ENCODE peak calls at places on chromosomes 4 and X, in five cellular contexts. X is tibial nerve, A is Peyer's patch, D is GM12878, S is sigmoid colon. V is an unnamed sample.

GRCh38 chr4:173365359-173365996 is 5.3 kb upstream of the SAP30 start:
- DNase-seq in X (no peak), A (no peak), D (no peak), S (peak), V (no peak)

GRCh38 chr4:123433573-123433972 is 37.0 kb downstream of the SPRY1 start:
- DNase-seq in X (no peak), A (no peak), D (no peak), S (no peak), V (no peak)

GRCh38 chr4:21090098-21090666 is 389.9 kb downstream of the PACRGL start:
- DNase-seq in X (no peak), A (no peak), D (no peak), S (no peak), V (no peak)

GRCh38 chr4:184064877-184065276 is 152.8 kb downstream of the ENPP6 start:
- DNase-seq in X (no peak), A (peak), D (no peak), S (no peak), V (no peak)

GRCh38 chrX:87736576-87736975 is 219.0 kb downstream of the KLHL4 start:
- DNase-seq in X (no peak), A (no peak), D (no peak), S (no peak), V (no peak)

GRCh38 chrX:130082244-130083106 is 27.8 kb downstream of the ELF4 start:
- DNase-seq in X (no peak), A (peak), D (no peak), S (peak), V (no peak)

GRCh38 chr4:87807402-87807801 is 8.0 kb downstream of the IBSP start:
- DNase-seq in X (no peak), A (no peak), D (no peak), S (no peak), V (no peak)

GRCh38 chrX:135974279-135974856 is 580 bp upstream of the MMGT1 start:
- DNase-seq in X (peak), A (peak), D (no peak), S (peak), V (peak)

GRCh38 chrX:32472364-32472763 is 739.0 kb downstream of the DMD start:
- DNase-seq in X (no peak), A (no peak), D (no peak), S (no peak), V (no peak)

GRCh38 chr4:6441202-6441582 is 31.2 kb downstream of the PPP2R2C start:
- DNase-seq in X (no peak), A (no peak), D (no peak), S (no peak), V (no peak)

GRCh38 chrX:115337735-115338134 is 48.2 kb downstream of the LUZP4 start:
- DNase-seq in X (no peak), A (no peak), D (no peak), S (no peak), V (no peak)

GRCh38 chr4:64784125-64784524 is 374.9 kb upstream of the TECRL start:
- DNase-seq in X (no peak), A (no peak), D (no peak), S (no peak), V (no peak)

GRCh38 chr4:2408401-2408958 is 10.0 kb downstream of the ZFYVE28 start:
- DNase-seq in X (no peak), A (no peak), D (no peak), S (no peak), V (no peak)

GRCh38 chr4:25367004-25367621 is 9.9 kb upstream of the ANAPC4 start:
- DNase-seq in X (no peak), A (no peak), D (no peak), S (no peak), V (no peak)

GRCh38 chrX:69718102-69718501 is 102.2 kb downstream of the EDA start:
- DNase-seq in X (no peak), A (no peak), D (no peak), S (no peak), V (no peak)

GRCh38 chr4:105631818-105632400 is 76.6 kb downstream of the INTS12 start:
- DNase-seq in X (no peak), A (no peak), D (no peak), S (no peak), V (no peak)
- TF ChIP-seq CTCF in X (peak), A (peak), D (no peak), S (peak), V (no peak)

DNA sequence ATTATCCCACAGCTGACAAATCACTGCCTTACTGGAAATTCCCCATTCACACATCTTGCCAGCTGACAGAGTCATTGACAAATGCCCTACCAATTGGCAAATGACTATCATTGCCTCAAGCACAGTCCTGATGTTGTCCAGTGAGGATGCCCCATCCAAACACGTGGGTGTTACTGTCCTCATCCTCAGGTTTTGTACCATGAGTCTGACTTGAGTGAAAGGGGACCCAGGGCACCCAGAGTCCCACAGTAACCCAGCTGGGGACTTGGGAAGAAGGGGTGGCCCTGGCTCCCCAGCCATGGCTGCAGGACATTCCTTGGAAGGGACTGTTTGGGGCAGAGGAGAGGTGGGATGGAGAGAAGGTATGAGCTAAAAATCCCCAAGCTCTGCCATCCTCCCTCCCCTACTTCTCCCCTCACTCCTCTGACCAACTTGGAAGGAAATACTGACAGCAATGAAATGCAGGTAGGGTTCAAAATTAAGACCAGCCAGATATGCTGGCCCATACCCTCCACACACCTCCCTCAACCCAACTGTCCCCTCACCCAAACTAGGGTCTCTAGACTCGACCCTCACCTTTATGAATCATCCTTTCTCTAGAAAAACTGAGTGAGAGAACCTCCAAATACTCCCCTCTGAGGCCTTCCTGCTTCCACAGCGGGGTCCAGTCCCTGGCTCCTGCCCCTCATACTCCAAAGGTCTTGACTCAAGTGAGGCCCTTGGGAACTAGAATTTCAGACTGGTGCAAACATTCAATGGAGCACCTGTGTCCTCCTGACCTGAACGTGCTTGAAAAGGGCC is 5.1 kb downstream of the TIMP1 start:
- DNase-seq in X (no peak), A (peak), D (no peak), S (no peak), V (no peak)
- TF ChIP-seq POLR2A in X (no peak), A (no peak), D (no peak), S (no peak), V (no peak)

GRCh38 chrX:53077207-53078197 is 4.7 kb upstream of the TSPYL2 start:
- DNase-seq in X (no peak), A (no peak), D (no peak), S (no peak), V (no peak)
- TF ChIP-seq CTCF in X (no peak), A (no peak), D (peak), S (no peak), V (no peak)

GRCh38 chrX:50204364-50204899 is at the start of gene CCNB3:
- DNase-seq in X (peak), A (peak), D (peak), S (peak), V (peak)
- TF ChIP-seq POLR2A in X (no peak), A (peak), D (no peak), S (no peak), V (no peak)

GRCh38 chr4:168723020-168723419 is 226.2 kb downstream of the PALLD start:
- DNase-seq in X (no peak), A (no peak), D (no peak), S (no peak), V (no peak)
- TF ChIP-seq CTCF in X (no peak), A (no peak), D (no peak), S (no peak), V (no peak)

GRCh38 chrX:9706426-9706825 is 59.2 kb downstream of the GPR143 start:
- DNase-seq in X (no peak), A (no peak), D (no peak), S (no peak), V (no peak)

GRCh38 chrX:9708086-9708485 is 57.6 kb downstream of the GPR143 start:
- DNase-seq in X (no peak), A (no peak), D (no peak), S (no peak), V (no peak)

GRCh38 chrX:9707306-9708015 is 58.2 kb downstream of the GPR143 start:
- DNase-seq in X (no peak), A (no peak), D (no peak), S (peak), V (no peak)

GRCh38 chrX:9710332-9710731 is 55.3 kb downstream of the GPR143 start:
- DNase-seq in X (no peak), A (no peak), D (no peak), S (no peak), V (no peak)

GRCh38 chrX:9708923-9709553 is 56.6 kb downstream of the GPR143 start:
- DNase-seq in X (peak), A (peak), D (peak), S (peak), V (peak)
- TF ChIP-seq POLR2A in X (no peak), A (no peak), D (no peak), S (no peak), V (no peak)

V was measured in esophagus squamous epithelium.